ENCODE peak calls at places on chromosomes 5 and 9, in six cellular contexts. G is endothelial cell, N is progenitor cell of endocrine pancreas, I is A172, B is fibroblast of pulmonary artery, D is left cardiac atrium. Q is an unnamed sample.
A peak's percentile ranks its signal among the peaks of the same experiment; 100 is the strongest.

GRCh38 chr9:127650511-127650910 is 38.4 kb downstream of the STXBP1 start:
- DNase-seq in G (no peak), D (no peak), N (no peak), I (no peak), B (no peak), Q (no peak)

GRCh38 chr5:113575074-113575473 is 61.6 kb downstream of the YTHDC2 start:
- DNase-seq in B (no peak), N (no peak), I (no peak), D (no peak), G (no peak), Q (no peak)

GRCh38 chr9:88280816-88281382 is 107.3 kb upstream of the SPIN1 start:
- DNase-seq in I (peak; percentile 25), G (peak; percentile 11), N (no peak), B (peak; percentile 11), D (no peak), Q (no peak)

GRCh38 chr5:107803728-107804127 is 133.0 kb upstream of the EFNA5 start:
- DNase-seq in G (no peak), I (no peak), B (no peak), D (no peak), N (no peak), Q (no peak)

GRCh38 chr5:92641031-92641962 is 939.7 kb downstream of the NR2F1-AS1 start:
- DNase-seq in I (peak; percentile 78), D (no peak), B (peak; percentile 80), G (no peak), N (no peak), Q (no peak)

GRCh38 chr5:111254613-111255012 is 30.4 kb downstream of the CAMK4 start:
- DNase-seq in B (peak; percentile 6), G (no peak), I (peak; percentile 8), D (no peak), N (no peak), Q (peak; percentile 39)

GRCh38 chr9:88759374-88759773 is 224.4 kb downstream of the NXNL2 start:
- DNase-seq in B (no peak), I (no peak), G (no peak), N (no peak), D (no peak), Q (no peak)

GRCh38 chr9:134162926-134163373 is 1.4 kb downstream of the RNU6ATAC start:
- DNase-seq in I (no peak), G (no peak), B (no peak), N (no peak), D (no peak), Q (no peak)

GRCh38 chr5:16934123-16934522 is 2.0 kb downstream of the MYO10 start:
- DNase-seq in G (peak; percentile 87), N (peak; percentile 74), B (peak; percentile 81), I (peak; percentile 56), D (peak; percentile 52), Q (no peak)

GRCh38 chr9:96514108-96514824 is 64.3 kb downstream of the HABP4 start:
- DNase-seq in I (no peak), D (no peak), G (no peak), B (peak; percentile 56), N (no peak), Q (no peak)

GRCh38 chr9:105415344-105415980 is 32.4 kb upstream of the FSD1L start:
- DNase-seq in N (peak; percentile 59), D (peak; percentile 45), B (peak; percentile 70), I (peak; percentile 68), G (peak; percentile 66), Q (peak; percentile 52)

GRCh38 chr5:134911285-134912215 is 6.6 kb downstream of the PCBD2 start:
- DNase-seq in I (no peak), N (no peak), G (no peak), B (no peak), D (no peak), Q (no peak)

GRCh38 chr5:115349001-115349817 is 52.8 kb upstream of the CCDC112 start:
- DNase-seq in D (peak; percentile 28), B (peak; percentile 86), I (peak; percentile 86), N (no peak), G (no peak), Q (no peak)

GRCh38 chr5:167573274-167574127 is 717.9 kb upstream of the WWC1 start:
- DNase-seq in D (no peak), B (peak; percentile 55), N (no peak), I (peak; percentile 60), G (peak; percentile 18), Q (no peak)

GRCh38 chr9:93540305-93540704 is 36.1 kb upstream of the PHF2 start:
- DNase-seq in D (no peak), N (no peak), B (no peak), I (no peak), G (no peak), Q (no peak)

Q was measured in T-helper 9 cell.